ENCODE peak calls at places on chromosomes 13 and 19, in six cellular contexts. One of them, this sample, is unnamed.
A peak's percentile ranks its signal among the peaks of the same experiment; 100 is the strongest.

GRCh38 chr19:15291089-15291488 is 41.2 kb downstream of the BRD4 start:
- DNase-seq in heart left ventricle: no peak
- DNase-seq in CD8-positive, alpha-beta memory T cell: no peak
- DNase-seq in adipocyte: no peak
- DNase-seq in neural progenitor cell: no peak
- DNase-seq in sigmoid colon: no peak
- DNase-seq in this sample: no peak

GRCh38 chr13:79673310-79673992 is 192.5 kb downstream of the NDFIP2 start:
- DNase-seq in heart left ventricle: no peak
- DNase-seq in neural progenitor cell: no peak
- DNase-seq in adipocyte: no peak
- DNase-seq in CD8-positive, alpha-beta memory T cell: no peak
- DNase-seq in sigmoid colon: no peak
- DNase-seq in this sample: no peak

GRCh38 chr19:19214892-19215291 is 3.1 kb downstream of the NCAN start:
- DNase-seq in neural progenitor cell: peak; percentile 87
- DNase-seq in CD8-positive, alpha-beta memory T cell: no peak
- DNase-seq in sigmoid colon: no peak
- DNase-seq in adipocyte: peak; percentile 54
- DNase-seq in heart left ventricle: no peak
- DNase-seq in this sample: no peak

GRCh38 chr13:44879452-44880058 is 109.7 kb downstream of the NUFIP1 start:
- DNase-seq in adipocyte: peak; percentile 56
- DNase-seq in heart left ventricle: no peak
- DNase-seq in neural progenitor cell: no peak
- DNase-seq in CD8-positive, alpha-beta memory T cell: no peak
- DNase-seq in sigmoid colon: no peak
- DNase-seq in this sample: no peak

GRCh38 chr13:95643814-95644598 is 500 bp downstream of the DZIP1 start:
- DNase-seq in neural progenitor cell: peak; percentile 77
- DNase-seq in adipocyte: peak; percentile 69
- DNase-seq in heart left ventricle: peak; percentile 17
- DNase-seq in CD8-positive, alpha-beta memory T cell: no peak
- DNase-seq in sigmoid colon: no peak
- DNase-seq in this sample: no peak

GRCh38 chr19:6873708-6874431 is 13.5 kb upstream of the ADGRE1 start:
- DNase-seq in CD8-positive, alpha-beta memory T cell: no peak
- DNase-seq in heart left ventricle: no peak
- DNase-seq in sigmoid colon: no peak
- DNase-seq in adipocyte: no peak
- DNase-seq in neural progenitor cell: no peak
- DNase-seq in this sample: peak; percentile 11

GRCh38 chr13:101751488-101751887 is 299.0 kb downstream of the ITGBL1 start:
- DNase-seq in heart left ventricle: no peak
- DNase-seq in neural progenitor cell: no peak
- DNase-seq in adipocyte: peak; percentile 85
- DNase-seq in sigmoid colon: no peak
- DNase-seq in CD8-positive, alpha-beta memory T cell: no peak
- DNase-seq in this sample: no peak

GRCh38 chr13:40565282-40566148 is 100.9 kb downstream of the FOXO1 start:
- DNase-seq in CD8-positive, alpha-beta memory T cell: no peak
- DNase-seq in adipocyte: no peak
- DNase-seq in sigmoid colon: no peak
- DNase-seq in neural progenitor cell: no peak
- DNase-seq in heart left ventricle: no peak
- DNase-seq in this sample: no peak

GRCh38 chr19:33559996-33560395 is 38.4 kb upstream of the PEPD start:
- DNase-seq in sigmoid colon: peak; percentile 26
- DNase-seq in adipocyte: no peak
- DNase-seq in heart left ventricle: no peak
- DNase-seq in neural progenitor cell: no peak
- DNase-seq in CD8-positive, alpha-beta memory T cell: no peak
- DNase-seq in this sample: peak; percentile 44
- H3K27me3 ChIP-seq in sigmoid colon: no peaks in the 10 kb centered on the region
- H3K27me3 ChIP-seq in adipocyte: peaks cover 5% of the 10 kb centered on the region
- H3K27me3 ChIP-seq in heart left ventricle: peaks cover 17% of the 10 kb centered on the region
- H3K27me3 ChIP-seq in neural progenitor cell: no peaks in the 10 kb centered on the region
- H3K27me3 ChIP-seq in CD8-positive, alpha-beta memory T cell: no peaks in the 10 kb centered on the region
- H3K27me3 ChIP-seq in this sample: no peaks in the 10 kb centered on the region

DNA sequence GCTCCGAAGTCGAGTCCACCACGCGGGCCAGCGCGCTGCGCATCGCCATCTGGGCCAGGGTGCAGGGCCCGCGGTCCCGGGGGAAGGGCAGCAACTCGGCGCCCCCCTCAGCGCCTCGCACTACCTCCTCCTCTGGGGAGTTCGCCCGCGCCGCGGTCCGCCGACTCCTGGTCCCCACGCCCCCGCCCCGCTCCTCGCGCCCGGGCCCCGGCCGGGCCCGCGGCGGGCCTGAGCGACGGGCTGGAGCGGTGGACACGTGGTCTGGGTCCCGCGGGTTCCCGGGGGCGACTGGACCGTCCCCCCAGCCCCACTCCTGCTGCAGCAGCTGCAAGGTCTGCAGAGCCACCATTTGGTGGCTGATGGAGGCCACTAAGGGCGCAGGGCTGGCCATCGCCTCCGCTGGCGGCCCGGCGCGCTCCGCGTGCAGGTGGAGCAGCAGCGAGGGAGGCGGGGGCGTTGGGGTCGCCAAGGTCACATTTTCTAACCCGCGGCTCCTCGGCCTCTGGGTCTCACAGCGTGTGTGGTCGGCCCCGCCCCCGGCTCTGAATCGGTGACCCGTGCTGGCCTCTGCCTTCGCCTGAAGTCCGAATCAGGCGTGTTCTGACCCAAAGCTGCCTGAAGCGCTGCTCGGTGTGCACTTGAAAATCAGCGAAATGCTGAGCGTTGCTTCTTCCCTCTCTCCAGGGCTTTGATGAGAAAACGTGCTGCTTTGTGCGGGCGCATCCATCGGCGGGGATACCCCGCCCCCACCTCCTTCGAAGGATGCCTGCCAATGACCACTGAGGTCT is at the start of gene DLEU7:
- DNase-seq in neural progenitor cell: peak; percentile 88
- DNase-seq in adipocyte: no peak
- DNase-seq in CD8-positive, alpha-beta memory T cell: no peak
- DNase-seq in heart left ventricle: peak; percentile 8
- DNase-seq in sigmoid colon: no peak
- DNase-seq in this sample: no peak
- H3K4me1 ChIP-seq in neural progenitor cell: peaks cover 9% of the 10 kb centered on the region
- H3K4me1 ChIP-seq in adipocyte: peaks cover 10% of the 10 kb centered on the region
- H3K4me1 ChIP-seq in CD8-positive, alpha-beta memory T cell: peaks cover 6% of the 10 kb centered on the region
- H3K4me1 ChIP-seq in heart left ventricle: no peaks in the 10 kb centered on the region
- H3K4me1 ChIP-seq in sigmoid colon: peaks cover 11% of the 10 kb centered on the region
- H3K4me1 ChIP-seq in this sample: peaks cover 7% of the 10 kb centered on the region

GRCh38 chr13:28488376-28489005 is 6.4 kb downstream of the FLT1 start:
- DNase-seq in heart left ventricle: no peak
- DNase-seq in adipocyte: peak; percentile 37
- DNase-seq in neural progenitor cell: no peak
- DNase-seq in sigmoid colon: no peak
- DNase-seq in CD8-positive, alpha-beta memory T cell: no peak
- DNase-seq in this sample: no peak

GRCh38 chr13:28486144-28486543 is 8.8 kb downstream of the FLT1 start:
- DNase-seq in neural progenitor cell: no peak
- DNase-seq in CD8-positive, alpha-beta memory T cell: no peak
- DNase-seq in adipocyte: no peak
- DNase-seq in heart left ventricle: no peak
- DNase-seq in sigmoid colon: no peak
- DNase-seq in this sample: no peak

GRCh38 chr13:28483313-28483931 is 11.5 kb downstream of the FLT1 start:
- DNase-seq in neural progenitor cell: no peak
- DNase-seq in adipocyte: no peak
- DNase-seq in sigmoid colon: no peak
- DNase-seq in CD8-positive, alpha-beta memory T cell: no peak
- DNase-seq in heart left ventricle: no peak
- DNase-seq in this sample: no peak

GRCh38 chr13:28485551-28485950 is 9.4 kb downstream of the FLT1 start:
- DNase-seq in heart left ventricle: no peak
- DNase-seq in adipocyte: no peak
- DNase-seq in CD8-positive, alpha-beta memory T cell: no peak
- DNase-seq in neural progenitor cell: no peak
- DNase-seq in sigmoid colon: no peak
- DNase-seq in this sample: no peak

GRCh38 chr13:28485097-28485496 is 9.8 kb downstream of the FLT1 start:
- DNase-seq in sigmoid colon: no peak
- DNase-seq in CD8-positive, alpha-beta memory T cell: no peak
- DNase-seq in heart left ventricle: no peak
- DNase-seq in neural progenitor cell: no peak
- DNase-seq in adipocyte: no peak
- DNase-seq in this sample: no peak
- H3K27me3 ChIP-seq in sigmoid colon: no peaks in the 10 kb centered on the region
- H3K27me3 ChIP-seq in CD8-positive, alpha-beta memory T cell: no peaks in the 10 kb centered on the region
- H3K27me3 ChIP-seq in heart left ventricle: peaks cover 6% of the 10 kb centered on the region
- H3K27me3 ChIP-seq in neural progenitor cell: peaks cover under 1% of the 10 kb centered on the region
- H3K27me3 ChIP-seq in adipocyte: peaks cover 32% of the 10 kb centered on the region
- H3K27me3 ChIP-seq in this sample: peaks cover 17% of the 10 kb centered on the region

GRCh38 chr13:51818276-51818675 is 14.3 kb upstream of the DHRS12 start:
- DNase-seq in sigmoid colon: peak; percentile 46
- DNase-seq in neural progenitor cell: no peak
- DNase-seq in heart left ventricle: peak; percentile 67
- DNase-seq in CD8-positive, alpha-beta memory T cell: no peak
- DNase-seq in adipocyte: no peak
- DNase-seq in this sample: no peak

GRCh38 chr13:51817717-51818116 is 13.8 kb upstream of the DHRS12 start:
- DNase-seq in adipocyte: no peak
- DNase-seq in sigmoid colon: peak; percentile 58
- DNase-seq in heart left ventricle: no peak
- DNase-seq in CD8-positive, alpha-beta memory T cell: no peak
- DNase-seq in neural progenitor cell: no peak
- DNase-seq in this sample: no peak

GRCh38 chr13:51819544-51819943 is 15.6 kb upstream of the DHRS12 start:
- DNase-seq in sigmoid colon: peak; percentile 44
- DNase-seq in heart left ventricle: no peak
- DNase-seq in neural progenitor cell: no peak
- DNase-seq in CD8-positive, alpha-beta memory T cell: no peak
- DNase-seq in adipocyte: no peak
- DNase-seq in this sample: no peak

GRCh38 chr13:51816604-51817254 is 12.8 kb upstream of the DHRS12 start:
- DNase-seq in neural progenitor cell: no peak
- DNase-seq in adipocyte: no peak
- DNase-seq in sigmoid colon: no peak
- DNase-seq in heart left ventricle: no peak
- DNase-seq in CD8-positive, alpha-beta memory T cell: no peak
- DNase-seq in this sample: no peak

DNA sequence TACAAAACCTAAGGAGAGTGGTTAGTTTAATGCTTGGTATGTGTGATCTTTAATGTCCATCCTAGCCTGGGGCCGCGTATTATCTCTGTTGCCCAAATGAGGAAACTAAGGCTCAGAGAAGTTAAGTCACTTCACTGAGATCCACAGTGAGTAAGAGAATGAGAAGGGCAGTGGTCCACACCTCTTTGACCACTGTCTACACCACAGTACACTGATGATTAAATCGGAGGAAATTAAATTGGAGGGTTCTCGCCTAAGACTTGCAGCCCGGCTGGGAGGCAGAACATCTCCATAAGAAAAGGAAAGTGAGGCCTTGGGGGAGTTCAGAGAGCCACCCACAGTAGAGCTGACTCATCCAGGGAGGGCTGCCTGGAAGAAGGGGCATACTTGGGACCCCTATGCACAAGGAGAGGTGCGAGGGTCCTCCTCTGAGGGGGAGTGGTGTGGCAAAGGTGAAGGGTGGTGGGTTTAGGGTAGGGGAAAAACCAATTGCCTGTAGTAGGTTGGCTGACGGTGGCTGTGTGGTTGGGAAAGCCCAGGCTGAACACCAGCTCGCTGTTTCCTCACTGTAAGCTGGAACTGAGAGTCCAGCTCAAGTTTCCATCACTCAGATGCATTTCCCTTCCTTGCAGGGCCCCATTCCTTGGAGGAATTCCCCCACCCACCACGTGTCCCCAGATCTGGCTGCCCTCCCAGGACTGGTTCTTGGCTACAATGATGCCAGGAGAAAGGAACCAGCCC is 15.0 kb upstream of the DHRS12 start:
- DNase-seq in CD8-positive, alpha-beta memory T cell: no peak
- DNase-seq in adipocyte: peak; percentile 91
- DNase-seq in sigmoid colon: peak; percentile 76
- DNase-seq in neural progenitor cell: no peak
- DNase-seq in heart left ventricle: no peak
- DNase-seq in this sample: no peak
- H3K4me1 ChIP-seq in CD8-positive, alpha-beta memory T cell: peaks cover 88% of the 10 kb centered on the region
- H3K4me1 ChIP-seq in adipocyte: peaks cover 8% of the 10 kb centered on the region
- H3K4me1 ChIP-seq in sigmoid colon: peaks cover 10% of the 10 kb centered on the region
- H3K4me1 ChIP-seq in neural progenitor cell: no peaks in the 10 kb centered on the region
- H3K4me1 ChIP-seq in heart left ventricle: no peaks in the 10 kb centered on the region
- H3K4me1 ChIP-seq in this sample: peaks cover 20% of the 10 kb centered on the region

GRCh38 chr13:24328145-24328544 is 18.8 kb downstream of the C1QTNF9 start:
- DNase-seq in adipocyte: no peak
- DNase-seq in neural progenitor cell: no peak
- DNase-seq in CD8-positive, alpha-beta memory T cell: no peak
- DNase-seq in heart left ventricle: no peak
- DNase-seq in sigmoid colon: no peak
- DNase-seq in this sample: no peak

GRCh38 chr13:24323036-24323738 is 13.8 kb downstream of the C1QTNF9 start:
- DNase-seq in CD8-positive, alpha-beta memory T cell: no peak
- DNase-seq in heart left ventricle: no peak
- DNase-seq in neural progenitor cell: no peak
- DNase-seq in sigmoid colon: no peak
- DNase-seq in adipocyte: no peak
- DNase-seq in this sample: no peak

DNA sequence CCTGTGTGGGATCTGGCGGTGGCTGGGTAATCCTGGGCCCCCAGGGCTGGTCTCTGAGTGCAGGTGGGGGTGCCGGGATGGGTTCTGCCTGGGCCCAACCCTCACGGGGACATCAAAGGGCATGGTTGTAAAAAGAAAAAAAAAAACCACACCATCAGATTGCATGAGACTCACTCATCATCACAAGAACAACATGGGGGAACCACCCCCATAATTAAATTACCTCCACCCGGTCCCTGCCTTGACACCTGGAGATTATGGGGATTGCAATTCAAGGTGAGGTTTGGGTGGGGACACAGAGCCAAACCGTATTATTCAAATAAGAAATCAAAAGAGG is 14.3 kb downstream of the C1QTNF9 start:
- DNase-seq in CD8-positive, alpha-beta memory T cell: no peak
- DNase-seq in sigmoid colon: no peak
- DNase-seq in neural progenitor cell: no peak
- DNase-seq in heart left ventricle: no peak
- DNase-seq in adipocyte: no peak
- DNase-seq in this sample: no peak
- H3K27me3 ChIP-seq in CD8-positive, alpha-beta memory T cell: no peaks in the 10 kb centered on the region
- H3K27me3 ChIP-seq in sigmoid colon: no peaks in the 10 kb centered on the region
- H3K27me3 ChIP-seq in neural progenitor cell: no peaks in the 10 kb centered on the region
- H3K27me3 ChIP-seq in heart left ventricle: peaks cover 7% of the 10 kb centered on the region
- H3K27me3 ChIP-seq in adipocyte: no peaks in the 10 kb centered on the region
- H3K27me3 ChIP-seq in this sample: peaks cover 8% of the 10 kb centered on the region

This sample was measured in upper lobe of right lung.